ENCODE peak calls at places on chromosomes 1 and 21, in six cellular contexts. One of them, this sample, is unnamed.

GRCh38 chr1:107782192-107782845 is 182.7 kb downstream of the VAV3 start:
- DNase-seq in H1: no peak
- DNase-seq in GM12878: no peak
- DNase-seq in HepG2: peak; percentile 43
- DNase-seq in HCT116: peak; percentile 34
- DNase-seq in K562: peak; percentile 56
- DNase-seq in this sample: peak; percentile 35

GRCh38 chr21:39048064-39048463 is 135.2 kb downstream of the PSMG1 start:
- DNase-seq in HepG2: peak; percentile 62
- DNase-seq in H1: no peak
- DNase-seq in GM12878: no peak
- DNase-seq in HCT116: no peak
- DNase-seq in K562: no peak
- DNase-seq in this sample: peak; percentile 90

GRCh38 chr1:226411619-226412018 is 3.7 kb upstream of the PARP1 start:
- DNase-seq in HepG2: no peak
- DNase-seq in GM12878: no peak
- DNase-seq in HCT116: no peak
- DNase-seq in K562: no peak
- DNase-seq in H1: no peak
- DNase-seq in this sample: no peak

GRCh38 chr1:226091461-226091860 is 28.9 kb downstream of the H3-3A start:
- DNase-seq in HepG2: no peak
- DNase-seq in H1: no peak
- DNase-seq in GM12878: no peak
- DNase-seq in HCT116: no peak
- DNase-seq in K562: no peak
- DNase-seq in this sample: no peak

GRCh38 chr1:220527279-220528048 is 472 bp upstream of the MARK1 start:
- DNase-seq in K562: no peak
- DNase-seq in H1: no peak
- DNase-seq in GM12878: no peak
- DNase-seq in HepG2: no peak
- DNase-seq in HCT116: no peak
- DNase-seq in this sample: no peak

GRCh38 chr1:15167386-15167785 is 13.8 kb downstream of the TMEM51 start:
- DNase-seq in GM12878: no peak
- DNase-seq in H1: no peak
- DNase-seq in HCT116: no peak
- DNase-seq in HepG2: no peak
- DNase-seq in K562: no peak
- DNase-seq in this sample: no peak

GRCh38 chr1:34918609-34919561 is 10.6 kb downstream of the DLGAP3 start:
- DNase-seq in H1: peak; percentile 29
- DNase-seq in HCT116: no peak
- DNase-seq in HepG2: no peak
- DNase-seq in K562: peak; percentile 24
- DNase-seq in GM12878: peak; percentile 13
- DNase-seq in this sample: no peak

GRCh38 chr21:36122977-36123376 is 11.9 kb upstream of the CBR3 start:
- DNase-seq in K562: no peak
- DNase-seq in GM12878: no peak
- DNase-seq in HepG2: no peak
- DNase-seq in H1: no peak
- DNase-seq in HCT116: no peak
- DNase-seq in this sample: no peak

GRCh38 chr1:211951856-211952255 is 83.5 kb downstream of the INTS7 start:
- DNase-seq in HepG2: peak; percentile 43
- DNase-seq in HCT116: peak; percentile 28
- DNase-seq in H1: no peak
- DNase-seq in K562: no peak
- DNase-seq in GM12878: no peak
- DNase-seq in this sample: no peak

GRCh38 chr1:154767315-154768240 is 102.5 kb downstream of the KCNN3 start:
- DNase-seq in GM12878: no peak
- DNase-seq in K562: no peak
- DNase-seq in HepG2: no peak
- DNase-seq in HCT116: no peak
- DNase-seq in H1: no peak
- DNase-seq in this sample: no peak

GRCh38 chr1:57494679-57495078 is 70.8 kb upstream of the DAB1 start:
- DNase-seq in K562: no peak
- DNase-seq in HCT116: no peak
- DNase-seq in HepG2: no peak
- DNase-seq in GM12878: no peak
- DNase-seq in H1: no peak
- DNase-seq in this sample: no peak

GRCh38 chr1:165828581-165829329 is 1.3 kb downstream of the UCK2 start:
- DNase-seq in HepG2: peak; percentile 82
- DNase-seq in GM12878: no peak
- DNase-seq in HCT116: peak; percentile 58
- DNase-seq in H1: no peak
- DNase-seq in K562: peak; percentile 61
- DNase-seq in this sample: peak; percentile 76

GRCh38 chr1:58858344-58858673 is 74.5 kb upstream of the JUN start:
- DNase-seq in H1: no peak
- DNase-seq in GM12878: peak; percentile 13
- DNase-seq in K562: no peak
- DNase-seq in HepG2: peak; percentile 64
- DNase-seq in HCT116: no peak
- DNase-seq in this sample: no peak

GRCh38 chr1:164804366-164804765 is 245.4 kb downstream of the PBX1 start:
- DNase-seq in HCT116: no peak
- DNase-seq in GM12878: no peak
- DNase-seq in HepG2: no peak
- DNase-seq in K562: no peak
- DNase-seq in H1: no peak
- DNase-seq in this sample: no peak

GRCh38 chr1:37393173-37393572 is 81.2 kb upstream of the ZC3H12A start:
- DNase-seq in H1: no peak
- DNase-seq in HepG2: no peak
- DNase-seq in K562: no peak
- DNase-seq in GM12878: no peak
- DNase-seq in HCT116: no peak
- DNase-seq in this sample: no peak

GRCh38 chr1:214107322-214108096 is 119.7 kb downstream of the PROX1 start:
- DNase-seq in K562: no peak
- DNase-seq in HepG2: no peak
- DNase-seq in H1: no peak
- DNase-seq in GM12878: no peak
- DNase-seq in HCT116: no peak
- DNase-seq in this sample: no peak

GRCh38 chr21:39575778-39576177 is 37.0 kb upstream of the B3GALT5 start:
- DNase-seq in HCT116: no peak
- DNase-seq in K562: no peak
- DNase-seq in GM12878: no peak
- DNase-seq in H1: no peak
- DNase-seq in HepG2: no peak
- DNase-seq in this sample: no peak

GRCh38 chr1:2212542-2213491 is 15.3 kb upstream of the SKI start:
- DNase-seq in HCT116: peak; percentile 81
- DNase-seq in GM12878: no peak
- DNase-seq in HepG2: peak; percentile 50
- DNase-seq in K562: peak; percentile 83
- DNase-seq in H1: peak; percentile 79
- DNase-seq in this sample: peak; percentile 84

GRCh38 chr1:111754964-111755320 is 759 bp upstream of the DDX20 start:
- DNase-seq in H1: no peak
- DNase-seq in GM12878: no peak
- DNase-seq in HepG2: no peak
- DNase-seq in HCT116: no peak
- DNase-seq in K562: peak; percentile 56
- DNase-seq in this sample: no peak

GRCh38 chr21:28239345-28239744 is 753.3 kb downstream of the LTN1 start:
- DNase-seq in HepG2: no peak
- DNase-seq in H1: no peak
- DNase-seq in K562: no peak
- DNase-seq in GM12878: no peak
- DNase-seq in HCT116: no peak
- DNase-seq in this sample: no peak

GRCh38 chr1:8061210-8061609 is 35.1 kb upstream of the ERRFI1 start:
- DNase-seq in HCT116: peak; percentile 60
- DNase-seq in HepG2: peak; percentile 77
- DNase-seq in H1: no peak
- DNase-seq in GM12878: no peak
- DNase-seq in K562: no peak
- DNase-seq in this sample: no peak

GRCh38 chr1:220962031-220962751 is 82.9 kb downstream of the HLX start:
- DNase-seq in K562: no peak
- DNase-seq in GM12878: no peak
- DNase-seq in HCT116: no peak
- DNase-seq in HepG2: peak; percentile 35
- DNase-seq in H1: no peak
- DNase-seq in this sample: no peak

GRCh38 chr1:235817101-235817725 is 49.5 kb downstream of the LYST start:
- DNase-seq in K562: no peak
- DNase-seq in GM12878: no peak
- DNase-seq in H1: no peak
- DNase-seq in HepG2: no peak
- DNase-seq in HCT116: no peak
- DNase-seq in this sample: no peak

GRCh38 chr1:30778156-30778978 is 20.8 kb upstream of the LAPTM5 start:
- DNase-seq in HCT116: no peak
- DNase-seq in HepG2: no peak
- DNase-seq in H1: no peak
- DNase-seq in K562: peak; percentile 97
- DNase-seq in GM12878: no peak
- DNase-seq in this sample: no peak

GRCh38 chr1:18304151-18304869 is 176.4 kb upstream of the KLHDC7A start:
- DNase-seq in H1: no peak
- DNase-seq in K562: no peak
- DNase-seq in GM12878: no peak
- DNase-seq in HepG2: no peak
- DNase-seq in HCT116: no peak
- DNase-seq in this sample: no peak

GRCh38 chr1:235984041-235984820 is 80.7 kb downstream of the NID1 start:
- DNase-seq in HepG2: no peak
- DNase-seq in H1: no peak
- DNase-seq in GM12878: no peak
- DNase-seq in K562: no peak
- DNase-seq in HCT116: no peak
- DNase-seq in this sample: no peak

GRCh38 chr1:99691175-99691574 is 45.3 kb downstream of the PALMD start:
- DNase-seq in H1: no peak
- DNase-seq in K562: no peak
- DNase-seq in GM12878: no peak
- DNase-seq in HCT116: no peak
- DNase-seq in HepG2: no peak
- DNase-seq in this sample: no peak

GRCh38 chr1:110433803-110434202 is 17.1 kb upstream of the PROK1 start:
- DNase-seq in HepG2: peak; percentile 58
- DNase-seq in K562: peak; percentile 80
- DNase-seq in H1: peak; percentile 38
- DNase-seq in GM12878: no peak
- DNase-seq in HCT116: peak; percentile 51
- DNase-seq in this sample: peak; percentile 86
- TF ChIP-seq YY1 in HepG2: no peak
- TF ChIP-seq YY1 in K562: no peak
- TF ChIP-seq YY1 in H1: no peak
- TF ChIP-seq YY1 in GM12878: no peak
- TF ChIP-seq YY1 in HCT116: no peak
- TF ChIP-seq YY1 in this sample: no peak

DNA sequence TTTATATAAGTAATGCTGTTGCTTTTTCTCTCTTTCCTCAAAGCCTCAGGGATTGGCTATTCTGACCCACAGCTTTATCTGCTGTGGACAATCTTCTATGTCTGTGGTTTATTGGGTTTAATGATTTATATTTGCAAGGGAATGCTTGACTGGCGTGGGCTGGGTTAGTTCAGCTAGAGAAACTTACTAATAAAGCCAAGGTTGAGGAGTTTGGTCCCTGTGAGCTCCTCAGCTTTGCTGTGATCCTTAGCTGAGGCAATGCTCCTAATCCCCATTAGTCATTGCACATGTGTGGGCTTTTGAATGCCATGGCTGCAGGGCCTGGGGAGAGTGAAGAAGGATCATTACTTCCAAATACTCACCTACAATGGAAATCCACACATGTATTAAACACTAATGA is 179.3 kb downstream of the ZNF326 start:
- DNase-seq in K562: no peak
- DNase-seq in HCT116: no peak
- DNase-seq in HepG2: no peak
- DNase-seq in H1: no peak
- DNase-seq in GM12878: no peak
- DNase-seq in this sample: no peak
- TF ChIP-seq ZNF274 in K562: no peak
- TF ChIP-seq ZNF274 in HCT116: no peak
- TF ChIP-seq ZNF274 in HepG2: no peak
- TF ChIP-seq ZNF274 in H1: no peak
- TF ChIP-seq ZNF274 in GM12878: no peak
- TF ChIP-seq ZNF274 in this sample: no peak

DNA sequence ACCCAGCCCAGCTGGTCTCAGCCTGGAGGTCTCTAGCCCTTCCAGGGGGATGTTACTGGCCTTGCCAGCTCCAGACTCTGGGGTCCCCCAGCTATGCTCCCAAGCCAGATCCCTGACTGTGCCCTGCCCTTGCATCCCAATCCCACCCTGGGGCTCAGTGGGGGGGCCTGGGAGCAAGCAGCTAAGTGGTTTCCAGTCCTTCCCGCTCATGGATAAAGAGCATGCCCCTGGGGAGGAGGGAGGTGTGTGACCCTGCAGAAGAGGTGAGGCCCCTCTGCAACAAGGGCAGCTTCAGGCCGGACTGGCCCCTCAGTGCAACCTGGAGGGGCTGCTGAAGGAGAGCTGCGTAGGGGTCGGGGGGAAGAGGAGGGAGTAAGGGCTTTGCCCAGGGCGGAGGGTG is 2.8 kb downstream of the OBSCN start:
- DNase-seq in HCT116: no peak
- DNase-seq in H1: no peak
- DNase-seq in HepG2: no peak
- DNase-seq in K562: no peak
- DNase-seq in GM12878: no peak
- DNase-seq in this sample: no peak
- TF ChIP-seq YY1 in HCT116: no peak
- TF ChIP-seq YY1 in H1: no peak
- TF ChIP-seq YY1 in HepG2: no peak
- TF ChIP-seq YY1 in K562: no peak
- TF ChIP-seq YY1 in GM12878: no peak
- TF ChIP-seq YY1 in this sample: no peak

GRCh38 chr1:162385702-162386101 is 4.2 kb downstream of the C1orf226 start:
- DNase-seq in HCT116: no peak
- DNase-seq in H1: no peak
- DNase-seq in GM12878: no peak
- DNase-seq in HepG2: no peak
- DNase-seq in K562: no peak
- DNase-seq in this sample: no peak
- TF ChIP-seq ZNF274 in HCT116: no peak
- TF ChIP-seq ZNF274 in H1: no peak
- TF ChIP-seq ZNF274 in GM12878: no peak
- TF ChIP-seq ZNF274 in HepG2: no peak
- TF ChIP-seq ZNF274 in K562: no peak
- TF ChIP-seq ZNF274 in this sample: no peak